ENCODE peak calls at places on chromosome 11, in seven cellular contexts. V is HCT116, L is HepG2, R is K562, G is SK-N-SH, W is H1, E is GM12878. H is an unnamed sample. For H3K4me1, the result is how much of the 10 kb centered on the place peaks cover.

GRCh38 chr11:117519590-117519989 is 191.9 kb downstream of the CEP164 start:
- DNase-seq in V (no peak), L (no peak), R (no peak), G (no peak), W (no peak), E (no peak), H (no peak)

GRCh38 chr11:72668645-72669347 is 5.4 kb downstream of the PDE2A start:
- DNase-seq in V (no peak), L (no peak), R (no peak), G (no peak), W (no peak), E (peak), H (no peak)

GRCh38 chr11:88341852-88342251 is 4.3 kb upstream of the CTSC start:
- DNase-seq in V (no peak), L (no peak), R (peak), G (no peak), W (no peak), E (no peak), H (no peak)

GRCh38 chr11:4465411-4465810 is 16.3 kb downstream of the OR52K2 start:
- DNase-seq in V (no peak), L (no peak), R (no peak), G (no peak), W (no peak), E (no peak), H (peak)

GRCh38 chr11:107581147-107581546 is 9.8 kb upstream of the ELMOD1 start:
- DNase-seq in V (no peak), L (no peak), R (no peak), G (no peak), W (no peak), E (no peak), H (no peak)

GRCh38 chr11:31805629-31806185 is 5.4 kb downstream of the PAX6 start:
- DNase-seq in V (no peak), L (no peak), R (no peak), G (peak), W (no peak), E (no peak), H (no peak)

GRCh38 chr11:70448983-70449567 is 50.7 kb downstream of the CTTN start:
- DNase-seq in V (peak), L (no peak), R (peak), G (no peak), W (no peak), E (no peak), H (no peak)

GRCh38 chr11:47489395-47489755 is 40.4 kb upstream of the RAPSN start:
- DNase-seq in V (no peak), L (no peak), R (no peak), G (no peak), W (no peak), E (no peak), H (no peak)

GRCh38 chr11:17314904-17315426 is 36.6 kb upstream of the NCR3LG1 start:
- DNase-seq in V (no peak), L (no peak), R (no peak), G (no peak), W (no peak), E (no peak), H (no peak)

GRCh38 chr11:17734418-17734911 is at the start of gene KCNC1:
- DNase-seq in V (no peak), L (no peak), R (peak), G (peak), W (no peak), E (no peak), H (no peak)

GRCh38 chr11:11010624-11011127 is 152.8 kb upstream of the ZBED5 start:
- DNase-seq in V (peak), L (peak), R (peak), G (peak), W (no peak), E (no peak), H (peak)

GRCh38 chr11:2263724-2264360 is 6.5 kb downstream of the ASCL2 start:
- DNase-seq in V (no peak), L (no peak), R (no peak), G (no peak), W (no peak), E (no peak), H (no peak)
- TF ChIP-seq YY1 in V (no peak), L (no peak), R (no peak), G (no peak), W (no peak), E (no peak), H (no peak)

GRCh38 chr11:56410801-56411200 is 1.7 kb upstream of the OR5AL1 start:
- DNase-seq in V (no peak), L (no peak), R (no peak), G (no peak), W (no peak), E (no peak), H (no peak)
- H3K4me1 ChIP-seq in V (under half), L (under half), R (under half), G (under half), W (under half), E (under half), H (under half)

GRCh38 chr11:12063251-12063650 is 47.1 kb upstream of the MICAL2 start:
- DNase-seq in V (no peak), L (no peak), R (no peak), G (no peak), W (no peak), E (no peak), H (no peak)
- H3K4me3 ChIP-seq in V (no peak), L (no peak), R (no peak), G (no peak), W (no peak), E (no peak), H (no peak)

GRCh38 chr11:76030973-76031590 is 175.2 kb downstream of the WNT11 start:
- DNase-seq in V (no peak), L (no peak), R (no peak), G (no peak), W (no peak), E (no peak), H (no peak)
- TF ChIP-seq YY1 in V (no peak), L (no peak), R (no peak), G (no peak), W (no peak), E (no peak), H (no peak)

H was measured in NT2/D1.